ENCODE peak calls at places on chromosomes 12 and 14, in six cellular contexts. One of them, this sample, is unnamed.
A peak's percentile ranks its signal among the peaks of the same experiment; 100 is the strongest.

GRCh38 chr14:69055125-69055524 is 76.0 kb upstream of the ACTN1 start:
- DNase-seq in cardiac fibroblast: peak; percentile 78
- DNase-seq in NCI-H774: no peak
- DNase-seq in nephron progenitor cell: no peak
- DNase-seq in posterior cingulate gyrus: no peak
- DNase-seq in NCI-H1105: no peak
- DNase-seq in this sample: no peak

GRCh38 chr14:89146291-89146690 is 270.7 kb downstream of the FOXN3 start:
- DNase-seq in NCI-H1105: no peak
- DNase-seq in NCI-H774: no peak
- DNase-seq in nephron progenitor cell: no peak
- DNase-seq in cardiac fibroblast: no peak
- DNase-seq in posterior cingulate gyrus: no peak
- DNase-seq in this sample: no peak

GRCh38 chr14:76694106-76694505 is 67.2 kb upstream of the VASH1 start:
- DNase-seq in NCI-H1105: no peak
- DNase-seq in nephron progenitor cell: no peak
- DNase-seq in cardiac fibroblast: no peak
- DNase-seq in NCI-H774: no peak
- DNase-seq in posterior cingulate gyrus: no peak
- DNase-seq in this sample: no peak

GRCh38 chr12:3491938-3492867 is 1.2 kb downstream of the PRMT8 start:
- DNase-seq in cardiac fibroblast: peak; percentile 68
- DNase-seq in posterior cingulate gyrus: peak; percentile 48
- DNase-seq in nephron progenitor cell: peak; percentile 95
- DNase-seq in NCI-H774: peak; percentile 42
- DNase-seq in NCI-H1105: no peak
- DNase-seq in this sample: peak; percentile 32

GRCh38 chr12:82789674-82790073 is 103.0 kb downstream of the TMTC2 start:
- DNase-seq in nephron progenitor cell: no peak
- DNase-seq in cardiac fibroblast: no peak
- DNase-seq in NCI-H774: no peak
- DNase-seq in NCI-H1105: no peak
- DNase-seq in posterior cingulate gyrus: no peak
- DNase-seq in this sample: no peak

GRCh38 chr12:57329219-57329618 is 78.2 kb upstream of the STAC3 start:
- DNase-seq in posterior cingulate gyrus: no peak
- DNase-seq in NCI-H774: no peak
- DNase-seq in NCI-H1105: no peak
- DNase-seq in nephron progenitor cell: no peak
- DNase-seq in cardiac fibroblast: no peak
- DNase-seq in this sample: no peak

GRCh38 chr14:101496779-101497420 is 64.4 kb upstream of the DIO3 start:
- DNase-seq in NCI-H1105: no peak
- DNase-seq in NCI-H774: no peak
- DNase-seq in nephron progenitor cell: no peak
- DNase-seq in posterior cingulate gyrus: no peak
- DNase-seq in cardiac fibroblast: no peak
- DNase-seq in this sample: no peak

GRCh38 chr12:104048162-104048561 is 1.8 kb downstream of the GLT8D2 start:
- DNase-seq in nephron progenitor cell: no peak
- DNase-seq in cardiac fibroblast: no peak
- DNase-seq in NCI-H1105: no peak
- DNase-seq in NCI-H774: no peak
- DNase-seq in posterior cingulate gyrus: no peak
- DNase-seq in this sample: no peak

GRCh38 chr14:70821916-70822705 is 12.8 kb upstream of the MAP3K9 start:
- DNase-seq in NCI-H774: no peak
- DNase-seq in cardiac fibroblast: peak; percentile 58
- DNase-seq in nephron progenitor cell: peak; percentile 71
- DNase-seq in NCI-H1105: peak; percentile 32
- DNase-seq in posterior cingulate gyrus: peak; percentile 48
- DNase-seq in this sample: peak; percentile 6

GRCh38 chr12:123043536-123044001 is 63.1 kb downstream of the ARL6IP4 start:
- DNase-seq in nephron progenitor cell: peak; percentile 71
- DNase-seq in NCI-H1105: peak; percentile 50
- DNase-seq in NCI-H774: peak; percentile 49
- DNase-seq in posterior cingulate gyrus: peak; percentile 53
- DNase-seq in cardiac fibroblast: peak; percentile 93
- DNase-seq in this sample: peak; percentile 27

GRCh38 chr14:99215277-99215676 is 56.7 kb downstream of the BCL11B start:
- DNase-seq in cardiac fibroblast: peak; percentile 11
- DNase-seq in NCI-H1105: no peak
- DNase-seq in nephron progenitor cell: no peak
- DNase-seq in NCI-H774: no peak
- DNase-seq in posterior cingulate gyrus: no peak
- DNase-seq in this sample: no peak

GRCh38 chr12:10140001-10140400 is 10.0 kb upstream of the CLEC7A start:
- DNase-seq in posterior cingulate gyrus: peak; percentile 37
- DNase-seq in NCI-H774: no peak
- DNase-seq in nephron progenitor cell: peak; percentile 34
- DNase-seq in cardiac fibroblast: peak; percentile 61
- DNase-seq in NCI-H1105: peak; percentile 27
- DNase-seq in this sample: no peak

GRCh38 chr14:104694991-104695659 is 5.7 kb downstream of the INF2 start:
- DNase-seq in cardiac fibroblast: no peak
- DNase-seq in posterior cingulate gyrus: no peak
- DNase-seq in NCI-H1105: peak; percentile 58
- DNase-seq in NCI-H774: peak; percentile 9
- DNase-seq in nephron progenitor cell: no peak
- DNase-seq in this sample: no peak

This sample was measured in substantia nigra.